ENCODE peak calls at places on chromosome 1, in seven cellular contexts. V is Calu3; R is nephron progenitor cell; X is psoas muscle; Z is GM12865; J is NCI-H1092 treated with DMSO at 0.1 percent for 48 hours; D is stimulated activated CD4-positive, alpha-beta T cell treated with anti-CD3 and anti-CD28 coated beads, Interleukin-1b, Interleukin-23, amount 100 ng/mL, for 24 hours. B is an unnamed sample.

GRCh38 chr1:207748737-207749528 is 2.9 kb upstream of the CD46 start:
- DNase-seq in V (peak; percentile 58), R (no peak), X (no peak), Z (no peak), J (peak; percentile 11), D (no peak), B (no peak)

GRCh38 chr1:41976671-41977070 is 57.9 kb upstream of the HIVEP3 start:
- DNase-seq in V (no peak), R (no peak), X (no peak), Z (no peak), J (no peak), D (no peak), B (no peak)

GRCh38 chr1:68015369-68015768 is 35.1 kb downstream of the DIRAS3 start:
- DNase-seq in V (no peak), R (no peak), X (no peak), Z (no peak), J (no peak), D (no peak), B (no peak)

GRCh38 chr1:33300673-33301072 is 20.2 kb downstream of the A3GALT2 start:
- DNase-seq in V (no peak), R (no peak), X (peak; percentile 74), Z (no peak), J (no peak), D (no peak), B (no peak)

GRCh38 chr1:180186831-180187230 is 32.2 kb downstream of the QSOX1 start:
- DNase-seq in V (no peak), R (no peak), X (no peak), Z (no peak), J (no peak), D (no peak), B (no peak)

GRCh38 chr1:8378202-8378601 is 60.3 kb downstream of the SLC45A1 start:
- DNase-seq in V (no peak), R (no peak), X (no peak), Z (no peak), J (no peak), D (no peak), B (no peak)

GRCh38 chr1:109643385-109644230 is 12.3 kb upstream of the GSTM4 start:
- DNase-seq in V (peak; percentile 88), R (peak; percentile 96), X (peak; percentile 93), Z (peak; percentile 85), J (peak; percentile 57), D (peak; percentile 81), B (peak; percentile 83)

GRCh38 chr1:202968895-202969295 is 1.8 kb upstream of the CYB5R1 start:
- DNase-seq in V (peak; percentile 68), R (peak; percentile 28), X (no peak), Z (peak; percentile 77), J (peak; percentile 57), D (no peak), B (peak; percentile 74)

GRCh38 chr1:184627012-184627351 is 127.7 kb downstream of the EDEM3 start:
- DNase-seq in V (no peak), R (no peak), X (no peak), Z (no peak), J (no peak), D (no peak), B (no peak)

GRCh38 chr1:210754931-210755670 is 378.8 kb downstream of the KCNH1 start:
- DNase-seq in V (no peak), R (no peak), X (no peak), Z (no peak), J (peak; percentile 93), D (no peak), B (no peak)

GRCh38 chr1:16903054-16903453 is 7.3 kb downstream of the RNU1-2 start:
- DNase-seq in V (no peak), R (no peak), X (no peak), Z (no peak), J (no peak), D (no peak), B (no peak)

GRCh38 chr1:226603030-226603960 is 54.7 kb downstream of the STUM start:
- DNase-seq in V (no peak), R (no peak), X (peak; percentile 72), Z (no peak), J (peak; percentile 37), D (no peak), B (no peak)

GRCh38 chr1:105023719-105024118 is 1274.0 kb downstream of the AMY1C start:
- DNase-seq in V (no peak), R (no peak), X (no peak), Z (no peak), J (no peak), D (no peak), B (no peak)

GRCh38 chr1:115426271-115426771 is 88.3 kb upstream of the NGF start:
- DNase-seq in V (peak; percentile 43), R (peak; percentile 5), X (peak; percentile 84), Z (no peak), J (no peak), D (no peak), B (no peak)

GRCh38 chr1:151905070-151905442 is 4.3 kb downstream of the THEM4 start:
- DNase-seq in V (no peak), R (no peak), X (no peak), Z (no peak), J (no peak), D (no peak), B (no peak)

GRCh38 chr1:226216056-226216455 is 7.4 kb upstream of the MIXL1 start:
- DNase-seq in V (no peak), R (no peak), X (no peak), Z (no peak), J (no peak), D (no peak), B (no peak)

GRCh38 chr1:85323770-85324169 is 47.3 kb upstream of the BCL10 start:
- DNase-seq in V (no peak), R (no peak), X (no peak), Z (no peak), J (no peak), D (no peak), B (no peak)

GRCh38 chr1:53135735-53136114 is 6.7 kb downstream of the SLC1A7 start:
- DNase-seq in V (no peak), R (no peak), X (no peak), Z (no peak), J (no peak), D (no peak), B (no peak)

GRCh38 chr1:26790551-26790953 is 2.8 kb downstream of the PIGV start:
- DNase-seq in V (no peak), R (no peak), X (no peak), Z (peak; percentile 68), J (no peak), D (no peak), B (peak; percentile 70)

GRCh38 chr1:165364432-165365133 is 8.1 kb upstream of the LMX1A start:
- DNase-seq in V (peak; percentile 27), R (no peak), X (peak; percentile 93), Z (no peak), J (peak; percentile 60), D (no peak), B (no peak)

GRCh38 chr1:169070547-169070946 is 35.9 kb upstream of the ATP1B1 start:
- DNase-seq in V (no peak), R (no peak), X (no peak), Z (no peak), J (no peak), D (no peak), B (no peak)

GRCh38 chr1:223836586-223836985 is 9.2 kb downstream of the TP53BP2 start:
- DNase-seq in V (peak; percentile 43), R (no peak), X (no peak), Z (no peak), J (no peak), D (no peak), B (no peak)

GRCh38 chr1:33228935-33229487 is 27.3 kb upstream of the ZNF362 start:
- DNase-seq in V (no peak), R (no peak), X (no peak), Z (no peak), J (peak; percentile 4), D (no peak), B (no peak)

GRCh38 chr1:2528966-2529750 is 905 bp downstream of the HES5 start:
- DNase-seq in V (no peak), R (peak; percentile 75), X (no peak), Z (peak; percentile 60), J (no peak), D (no peak), B (peak; percentile 77)

GRCh38 chr1:85504417-85504816 is 39.5 kb upstream of the DDAH1 start:
- DNase-seq in V (no peak), R (no peak), X (no peak), Z (no peak), J (no peak), D (no peak), B (no peak)

GRCh38 chr1:88697503-88697902 is 13.4 kb downstream of the PKN2 start:
- DNase-seq in V (no peak), R (no peak), X (no peak), Z (no peak), J (no peak), D (no peak), B (no peak)